ENCODE peak calls at places on chromosome 7, in eight cellular contexts. L, I, M, X, P, J, C and K are unnamed samples.

GRCh38 chr7:94397721-94398120 is 3.0 kb downstream of the COL1A2 start:
- DNase-seq in L (no peak), I (no peak), M (no peak), X (no peak), P (no peak), J (no peak), C (no peak), K (no peak)

GRCh38 chr7:139731802-139732470 is 45.9 kb downstream of the HIPK2 start:
- DNase-seq in L (no peak), I (peak), M (no peak), X (no peak), P (no peak), J (no peak), C (no peak), K (peak)

GRCh38 chr7:154640266-154640865 is 362.6 kb downstream of the PAXIP1 start:
- DNase-seq in L (no peak), I (no peak), M (peak), X (no peak), P (no peak), J (peak), C (no peak), K (no peak)

GRCh38 chr7:143884276-143884977 is 17.5 kb downstream of the TCAF1 start:
- DNase-seq in L (no peak), I (no peak), M (no peak), X (no peak), P (no peak), J (no peak), C (no peak), K (no peak)

GRCh38 chr7:3649250-3649649 is 348.2 kb downstream of the SDK1 start:
- DNase-seq in L (no peak), I (no peak), M (no peak), X (no peak), P (no peak), J (no peak), C (no peak), K (no peak)

GRCh38 chr7:88597941-88598425 is 161.5 kb upstream of the ZNF804B start:
- DNase-seq in L (no peak), I (no peak), M (no peak), X (no peak), P (no peak), J (no peak), C (no peak), K (no peak)

GRCh38 chr7:135441791-135442190 is 68.1 kb downstream of the CNOT4 start:
- DNase-seq in L (no peak), I (no peak), M (no peak), X (no peak), P (no peak), J (no peak), C (no peak), K (peak)

GRCh38 chr7:110502893-110503465 is 587.9 kb upstream of the LRRN3 start:
- DNase-seq in L (no peak), I (no peak), M (no peak), X (no peak), P (no peak), J (no peak), C (no peak), K (peak)

GRCh38 chr7:48139461-48139860 is 31.8 kb upstream of the ABCA13 start:
- DNase-seq in L (no peak), I (no peak), M (no peak), X (no peak), P (no peak), J (no peak), C (no peak), K (no peak)

GRCh38 chr7:79400221-79400620 is 53.2 kb downstream of the MAGI2 start:
- DNase-seq in L (no peak), I (no peak), M (no peak), X (no peak), P (no peak), J (no peak), C (no peak), K (no peak)

GRCh38 chr7:70574970-70575799 is 556.8 kb upstream of the GALNT17 start:
- DNase-seq in L (peak), I (no peak), M (no peak), X (no peak), P (no peak), J (no peak), C (no peak), K (no peak)

GRCh38 chr7:134764365-134764764 is 15.1 kb upstream of the CALD1 start:
- DNase-seq in L (no peak), I (no peak), M (no peak), X (no peak), P (no peak), J (no peak), C (no peak), K (no peak)

GRCh38 chr7:132865366-132865765 is 216.5 kb downstream of the CHCHD3 start:
- DNase-seq in L (no peak), I (peak), M (peak), X (no peak), P (no peak), J (no peak), C (no peak), K (no peak)

GRCh38 chr7:158458716-158459282 is 128.8 kb downstream of the PTPRN2 start:
- DNase-seq in L (no peak), I (no peak), M (no peak), X (no peak), P (no peak), J (no peak), C (no peak), K (no peak)

GRCh38 chr7:41219276-41219675 is 483.6 kb downstream of the INHBA start:
- DNase-seq in L (no peak), I (no peak), M (no peak), X (no peak), P (no peak), J (no peak), C (no peak), K (no peak)

GRCh38 chr7:101754432-101755159 is 62.8 kb upstream of the CUX1 start:
- DNase-seq in L (no peak), I (no peak), M (no peak), X (no peak), P (no peak), J (no peak), C (no peak), K (peak)

GRCh38 chr7:22357311-22358175 is 589 bp upstream of the RAPGEF5 start:
- DNase-seq in L (no peak), I (no peak), M (peak), X (no peak), P (no peak), J (peak), C (no peak), K (no peak)

GRCh38 chr7:27633062-27633461 is 29.6 kb downstream of the HIBADH start:
- DNase-seq in L (no peak), I (no peak), M (no peak), X (no peak), P (no peak), J (no peak), C (no peak), K (no peak)

GRCh38 chr7:26444554-26444953 is 152.9 kb downstream of the SNX10 start:
- DNase-seq in L (no peak), I (no peak), M (no peak), X (no peak), P (no peak), J (no peak), C (no peak), K (no peak)